ENCODE peak calls at places on chromosomes 11 and 22, in five cellular contexts. L, O, K, Z and S are unnamed samples.

GRCh38 chr11:45610627-45611026 is 54.8 kb downstream of the CHST1 start:
- DNase-seq in L (no peak), O (no peak), K (no peak), Z (no peak), S (no peak)

GRCh38 chr11:97751405-97751804 is 1269.3 kb upstream of the CNTN5 start:
- DNase-seq in L (no peak), O (no peak), K (no peak), Z (no peak), S (no peak)

GRCh38 chr11:65645710-65646109 is 7.8 kb downstream of the SIPA1 start:
- DNase-seq in L (no peak), O (no peak), K (peak), Z (no peak), S (peak)

GRCh38 chr11:4560462-4560861 is 15.5 kb downstream of the OR52M1 start:
- DNase-seq in L (no peak), O (no peak), K (no peak), Z (no peak), S (no peak)

GRCh38 chr11:69956669-69957190 is 121.4 kb upstream of the ANO1 start:
- DNase-seq in L (no peak), O (no peak), K (no peak), Z (no peak), S (no peak)

GRCh38 chr11:2248242-2248641 is 22.1 kb downstream of the ASCL2 start:
- DNase-seq in L (no peak), O (no peak), K (no peak), Z (no peak), S (no peak)

GRCh38 chr11:12109591-12110196 is 696 bp upstream of the MICAL2 start:
- DNase-seq in L (no peak), O (no peak), K (no peak), Z (no peak), S (no peak)

GRCh38 chr11:43212279-43212678 is 99.5 kb upstream of the API5 start:
- DNase-seq in L (no peak), O (no peak), K (no peak), Z (peak), S (no peak)

GRCh38 chr11:122363306-122363705 is 247.3 kb upstream of the BLID start:
- DNase-seq in L (no peak), O (no peak), K (no peak), Z (no peak), S (no peak)

GRCh38 chr11:44944181-44944852 is 6.4 kb downstream of the TP53I11 start:
- DNase-seq in L (no peak), O (no peak), K (no peak), Z (no peak), S (no peak)

GRCh38 chr22:30048711-30049110 is 31.6 kb upstream of the HORMAD2 start:
- DNase-seq in L (no peak), O (no peak), K (no peak), Z (no peak), S (no peak)

GRCh38 chr11:27837895-27838563 is 137.8 kb upstream of the BDNF start:
- DNase-seq in L (no peak), O (no peak), K (no peak), Z (no peak), S (no peak)

GRCh38 chr11:112564228-112564955 is 303.7 kb upstream of the PLET1 start:
- DNase-seq in L (no peak), O (peak), K (peak), Z (no peak), S (peak)

GRCh38 chr11:2489103-2489502 is 44.3 kb downstream of the KCNQ1 start:
- DNase-seq in L (no peak), O (no peak), K (no peak), Z (no peak), S (no peak)

GRCh38 chr11:72326151-72326842 is 82.3 kb upstream of the PHOX2A start:
- DNase-seq in L (no peak), O (no peak), K (peak), Z (no peak), S (peak)

GRCh38 chr22:20204281-20204680 is 53.4 kb upstream of the CCDC188 start:
- DNase-seq in L (no peak), O (no peak), K (no peak), Z (no peak), S (no peak)

GRCh38 chr11:66467756-66468155 is 1.1 kb downstream of the PELI3 start:
- DNase-seq in L (no peak), O (peak), K (no peak), Z (no peak), S (no peak)

GRCh38 chr11:17258670-17259069 is 17.9 kb upstream of the NUCB2 start:
- DNase-seq in L (no peak), O (no peak), K (no peak), Z (no peak), S (no peak)